ENCODE peak calls at places on chromosomes 1 and 21, in four cellular contexts. One of them, this sample, is unnamed.

GRCh38 chr1:73644198-73644597 is 553.8 kb downstream of the LRRIQ3 start:
- DNase-seq in A549: no peak
- DNase-seq in tibial nerve: no peak
- DNase-seq in ovary: no peak
- DNase-seq in this sample: no peak

GRCh38 chr1:224256642-224257041 is 73.3 kb downstream of the NVL start:
- DNase-seq in A549: no peak
- DNase-seq in ovary: no peak
- DNase-seq in tibial nerve: no peak
- DNase-seq in this sample: no peak

GRCh38 chr1:60832372-60832771 is 250.0 kb upstream of the NFIA start:
- DNase-seq in A549: no peak
- DNase-seq in tibial nerve: no peak
- DNase-seq in ovary: no peak
- DNase-seq in this sample: no peak

GRCh38 chr1:27145934-27146354 is 9.0 kb downstream of the SLC9A1 start:
- DNase-seq in ovary: peak; percentile 56
- DNase-seq in A549: peak; percentile 55
- DNase-seq in tibial nerve: no peak
- DNase-seq in this sample: no peak

GRCh38 chr1:153945131-153945794 is 1.3 kb downstream of the DENND4B start:
- DNase-seq in A549: peak; percentile 55
- DNase-seq in tibial nerve: no peak
- DNase-seq in ovary: peak; percentile 59
- DNase-seq in this sample: peak; percentile 65

GRCh38 chr1:21592086-21592865 is 76.9 kb downstream of the RAP1GAP start:
- DNase-seq in A549: no peak
- DNase-seq in ovary: no peak
- DNase-seq in tibial nerve: no peak
- DNase-seq in this sample: no peak

GRCh38 chr1:201024251-201024998 is 911 bp upstream of the KIF21B start:
- DNase-seq in ovary: peak; percentile 37
- DNase-seq in A549: no peak
- DNase-seq in tibial nerve: no peak
- DNase-seq in this sample: no peak

GRCh38 chr1:10910490-10911273 is 101.8 kb upstream of the TARDBP start:
- DNase-seq in A549: no peak
- DNase-seq in ovary: no peak
- DNase-seq in tibial nerve: no peak
- DNase-seq in this sample: no peak

GRCh38 chr1:117138556-117138955 is 17.0 kb upstream of the TRIM45 start:
- DNase-seq in tibial nerve: no peak
- DNase-seq in A549: no peak
- DNase-seq in ovary: no peak
- DNase-seq in this sample: no peak

GRCh38 chr1:31787261-31787660 is 23.1 kb upstream of the ADGRB2 start:
- DNase-seq in tibial nerve: no peak
- DNase-seq in ovary: no peak
- DNase-seq in A549: no peak
- DNase-seq in this sample: no peak

GRCh38 chr1:47228644-47229030 is 3.4 kb downstream of the TAL1 start:
- DNase-seq in ovary: no peak
- DNase-seq in A549: no peak
- DNase-seq in tibial nerve: no peak
- DNase-seq in this sample: no peak

GRCh38 chr1:47229031-47229831 is 2.8 kb downstream of the TAL1 start:
- DNase-seq in tibial nerve: no peak
- DNase-seq in A549: no peak
- DNase-seq in ovary: no peak
- DNase-seq in this sample: no peak

GRCh38 chr1:47231314-47232186 is 475 bp downstream of the TAL1 start:
- DNase-seq in tibial nerve: no peak
- DNase-seq in A549: peak; percentile 17
- DNase-seq in ovary: no peak
- DNase-seq in this sample: no peak

GRCh38 chr1:47230692-47231313 is 1.2 kb downstream of the TAL1 start:
- DNase-seq in ovary: no peak
- DNase-seq in tibial nerve: no peak
- DNase-seq in A549: no peak
- DNase-seq in this sample: no peak

DNA sequence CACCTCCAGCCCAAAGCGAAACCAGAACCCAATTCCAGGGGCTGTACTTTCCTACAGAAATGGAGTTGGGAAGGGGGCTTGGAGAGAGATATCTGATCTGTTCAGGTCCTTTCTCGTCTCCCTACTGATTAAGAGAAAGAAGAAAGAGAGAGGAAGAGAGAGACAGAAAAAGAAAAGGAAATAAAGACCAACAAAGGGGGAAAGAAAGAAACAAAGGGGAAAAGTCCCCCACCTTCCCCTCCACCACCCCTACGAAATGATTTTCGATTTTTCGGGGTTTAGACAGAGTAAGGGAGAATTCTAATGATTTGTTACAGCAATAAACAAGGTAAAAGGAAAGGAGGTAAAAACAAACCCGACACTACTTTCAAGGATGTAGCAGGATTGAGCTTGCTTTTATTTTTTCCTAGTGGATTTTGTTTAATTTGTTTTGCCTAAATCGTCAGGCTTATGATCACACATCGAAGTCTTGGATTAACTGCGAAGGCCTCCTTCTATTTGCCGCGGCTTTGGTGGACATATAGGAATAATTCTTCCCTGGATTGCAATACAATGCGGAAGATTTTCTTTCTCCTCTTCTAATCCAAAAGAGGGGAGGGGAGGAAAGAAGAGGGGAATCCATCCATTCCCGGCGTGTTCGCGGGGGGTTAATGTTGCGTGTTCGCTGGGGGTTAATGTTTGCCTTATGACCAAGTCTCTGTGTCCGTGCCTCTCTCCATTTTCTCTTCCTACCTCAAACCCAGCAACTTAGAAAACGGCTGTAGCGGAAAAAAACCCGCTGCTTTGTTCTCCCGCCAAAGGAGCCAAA is 1.9 kb downstream of the TAL1 start:
- DNase-seq in ovary: no peak
- DNase-seq in A549: no peak
- DNase-seq in tibial nerve: no peak
- DNase-seq in this sample: no peak
- H3K4me3 ChIP-seq in ovary: no peak overlapping the region
- H3K4me3 ChIP-seq in A549: no peak overlapping the region
- H3K4me3 ChIP-seq in tibial nerve: peak overlapping the region; percentile 31
- H3K4me3 ChIP-seq in this sample: no peak overlapping the region

GRCh38 chr1:42456754-42457089 is 379 bp downstream of the PPCS start:
- DNase-seq in ovary: no peak
- DNase-seq in tibial nerve: no peak
- DNase-seq in A549: peak; percentile 57
- DNase-seq in this sample: peak; percentile 71
- TF ChIP-seq POLR2A in ovary: no peak
- TF ChIP-seq POLR2A in tibial nerve: no peak
- TF ChIP-seq POLR2A in A549: no peak
- TF ChIP-seq POLR2A in this sample: peak; percentile 49

DNA sequence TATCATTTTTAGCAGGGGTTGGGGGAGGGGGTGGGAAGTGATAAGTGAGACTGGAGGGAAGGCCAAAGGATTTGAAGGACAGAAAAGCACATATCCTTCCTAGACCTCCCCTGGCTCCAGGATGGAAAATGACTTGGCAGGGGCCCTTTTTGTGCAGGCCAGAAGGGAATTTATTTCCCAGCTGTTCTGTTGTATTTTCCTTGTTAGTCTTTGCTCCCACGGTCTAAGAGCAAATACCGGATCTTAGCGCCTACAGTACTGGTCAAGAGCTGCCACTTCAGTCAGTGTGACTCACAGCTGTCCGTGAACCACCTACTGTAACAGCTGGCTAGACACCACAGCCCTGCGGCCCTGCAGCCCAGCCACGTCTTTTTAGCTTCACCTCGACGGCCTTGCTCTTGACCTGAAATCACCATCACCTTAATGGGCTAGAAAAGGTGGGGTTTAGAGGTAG is 51.0 kb upstream of the ERRFI1 start:
- DNase-seq in tibial nerve: no peak
- DNase-seq in ovary: peak; percentile 59
- DNase-seq in A549: peak; percentile 93
- DNase-seq in this sample: peak; percentile 59
- TF ChIP-seq EP300 in tibial nerve: no peak
- TF ChIP-seq EP300 in ovary: no peak
- TF ChIP-seq EP300 in A549: peak; percentile 39
- TF ChIP-seq EP300 in this sample: no peak

GRCh38 chr1:177799746-177800145 is 170.1 kb downstream of the SEC16B start:
- DNase-seq in tibial nerve: no peak
- DNase-seq in ovary: no peak
- DNase-seq in A549: no peak
- DNase-seq in this sample: no peak
- H3K4me3 ChIP-seq in tibial nerve: no peak overlapping the region
- H3K4me3 ChIP-seq in ovary: no peak overlapping the region
- H3K4me3 ChIP-seq in A549: no peak overlapping the region
- H3K4me3 ChIP-seq in this sample: no peak overlapping the region

GRCh38 chr21:26591543-26591942 is 18.5 kb upstream of the CYYR1 start:
- DNase-seq in ovary: no peak
- DNase-seq in tibial nerve: no peak
- DNase-seq in A549: no peak
- DNase-seq in this sample: no peak

GRCh38 chr21:26583737-26584136 is 10.7 kb upstream of the CYYR1 start:
- DNase-seq in ovary: no peak
- DNase-seq in tibial nerve: no peak
- DNase-seq in A549: no peak
- DNase-seq in this sample: no peak

GRCh38 chr21:26581818-26582217 is 8.7 kb upstream of the CYYR1 start:
- DNase-seq in ovary: no peak
- DNase-seq in A549: no peak
- DNase-seq in tibial nerve: no peak
- DNase-seq in this sample: no peak

DNA sequence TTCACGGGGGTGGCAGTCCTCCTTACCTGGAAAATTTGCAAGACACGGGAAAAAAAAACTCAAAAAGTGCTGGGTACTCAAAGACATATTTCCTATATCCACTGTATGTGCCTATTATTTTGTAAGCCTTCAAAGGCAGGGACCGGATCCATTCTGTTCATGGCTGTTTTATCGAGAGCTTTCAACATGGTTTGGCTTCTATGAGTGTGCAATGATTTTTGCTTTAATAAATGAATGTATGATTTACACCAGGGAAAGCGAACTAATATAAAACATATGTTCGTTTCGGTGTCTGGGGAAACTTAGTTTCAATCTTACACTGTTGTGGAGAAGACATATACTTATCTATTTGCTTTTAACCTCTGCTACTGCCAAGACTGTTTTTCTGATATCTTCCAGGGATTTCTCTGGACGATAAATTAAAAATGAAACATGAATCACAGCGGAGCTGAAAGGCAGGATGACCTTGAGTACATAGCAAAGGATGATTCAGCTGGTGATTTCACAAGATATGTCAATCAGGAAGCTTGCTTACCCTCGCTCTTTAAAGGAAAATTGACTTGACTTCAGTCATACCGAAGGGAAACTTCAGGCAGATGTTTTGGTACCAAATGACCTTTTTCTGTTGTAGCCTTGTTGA is 14.7 kb upstream of the CYYR1 start:
- DNase-seq in tibial nerve: no peak
- DNase-seq in ovary: no peak
- DNase-seq in A549: peak; percentile 46
- DNase-seq in this sample: no peak
- TF ChIP-seq POLR2A in tibial nerve: no peak
- TF ChIP-seq POLR2A in ovary: no peak
- TF ChIP-seq POLR2A in A549: no peak
- TF ChIP-seq POLR2A in this sample: no peak

DNA sequence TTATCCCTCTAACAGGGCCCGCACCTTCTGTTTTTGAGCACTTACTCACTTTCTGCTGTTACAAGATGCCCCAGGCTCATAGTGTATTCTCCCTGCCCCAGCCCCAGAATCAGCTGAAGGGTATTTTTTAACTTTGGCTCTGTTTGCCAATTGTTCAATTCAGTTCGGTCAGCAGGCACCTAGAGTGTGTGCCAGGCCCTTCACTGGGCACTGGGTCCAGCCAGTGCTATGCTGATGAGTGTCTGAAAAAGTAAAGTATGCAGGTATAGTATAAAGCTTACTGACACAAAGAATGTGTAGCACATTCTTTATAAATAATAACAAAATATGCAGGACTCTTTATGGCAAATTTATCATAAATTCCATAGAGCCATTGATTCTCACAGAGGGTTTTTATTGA is 35.0 kb downstream of the FHAD1 start:
- DNase-seq in tibial nerve: no peak
- DNase-seq in ovary: no peak
- DNase-seq in A549: no peak
- DNase-seq in this sample: no peak
- TF ChIP-seq EP300 in tibial nerve: no peak
- TF ChIP-seq EP300 in ovary: no peak
- TF ChIP-seq EP300 in A549: no peak
- TF ChIP-seq EP300 in this sample: no peak

GRCh38 chr1:43531906-43532584 is 1.4 kb downstream of the PTPRF start:
- DNase-seq in ovary: no peak
- DNase-seq in A549: no peak
- DNase-seq in tibial nerve: no peak
- DNase-seq in this sample: no peak

GRCh38 chr1:43531453-43531905 is 796 bp downstream of the PTPRF start:
- DNase-seq in tibial nerve: no peak
- DNase-seq in A549: peak; percentile 28
- DNase-seq in ovary: peak; percentile 63
- DNase-seq in this sample: peak; percentile 63

GRCh38 chr1:43534256-43534655 is 3.6 kb downstream of the PTPRF start:
- DNase-seq in A549: no peak
- DNase-seq in ovary: no peak
- DNase-seq in tibial nerve: no peak
- DNase-seq in this sample: no peak

GRCh38 chr1:43533615-43534014 is 2.9 kb downstream of the PTPRF start:
- DNase-seq in ovary: no peak
- DNase-seq in A549: no peak
- DNase-seq in tibial nerve: no peak
- DNase-seq in this sample: no peak

DNA sequence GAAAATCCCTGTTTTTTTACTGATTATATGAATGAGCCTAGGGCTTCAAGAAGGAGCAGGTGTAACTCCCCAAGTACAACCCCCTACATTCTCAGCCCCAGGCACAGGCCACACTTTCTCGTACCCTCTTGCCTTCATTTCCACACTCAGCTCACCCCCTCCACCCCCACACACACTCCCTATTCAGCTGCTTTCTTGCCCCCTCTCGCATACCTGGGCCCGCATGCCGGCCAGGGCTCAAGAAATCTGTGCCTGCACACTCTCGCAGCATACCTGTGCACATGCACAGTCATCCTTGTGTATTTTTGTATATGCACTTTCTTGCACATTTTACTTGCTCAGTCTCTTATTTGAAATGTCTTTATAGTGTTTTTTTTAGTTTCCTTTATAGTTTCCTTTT is 2.0 kb downstream of the PTPRF start:
- DNase-seq in ovary: no peak
- DNase-seq in A549: no peak
- DNase-seq in tibial nerve: no peak
- DNase-seq in this sample: no peak
- H3K4me3 ChIP-seq in ovary: no peak overlapping the region
- H3K4me3 ChIP-seq in A549: peak overlapping the region; percentile 65
- H3K4me3 ChIP-seq in tibial nerve: no peak overlapping the region
- H3K4me3 ChIP-seq in this sample: peak overlapping the region; percentile 92

This sample was measured in transverse colon.